ENCODE peak calls at places on chromosomes 4 and X, in nine cellular contexts. Q is CD4-positive, alpha-beta T cell; H is breast epithelium; Y is GM12878; W is lower lobe of right lung; N is NCI-H187 treated with DMSO at 0.1 percent for 48 hours; T is C1 segment of cervical spinal cord; O is astrocyte; M is colonic mucosa. C is an unnamed sample.

GRCh38 chr4:126560794-126561193 is 1072.0 kb upstream of the INTU start:
- DNase-seq in Q (no peak), H (no peak), Y (no peak), W (no peak), N (no peak), T (no peak), O (no peak), M (no peak), C (no peak)

GRCh38 chr4:8938623-8939022 is 67.0 kb upstream of the HMX1 start:
- DNase-seq in Q (no peak), H (no peak), Y (no peak), W (no peak), N (no peak), T (no peak), O (no peak), M (no peak), C (no peak)

GRCh38 chr4:169968999-169969398 is 57.2 kb downstream of the MFAP3L start:
- DNase-seq in Q (no peak), H (no peak), Y (no peak), W (no peak), N (no peak), T (no peak), O (peak), M (no peak), C (no peak)

GRCh38 chrX:119729408-119730201 is 28.8 kb upstream of the SOWAHD start:
- DNase-seq in Q (peak), H (peak), Y (peak), W (peak), N (no peak), T (peak), O (no peak), M (peak), C (peak)

GRCh38 chr4:70772929-70773555 is 51.3 kb downstream of the RUFY3 start:
- DNase-seq in Q (no peak), H (no peak), Y (no peak), W (no peak), N (no peak), T (no peak), O (no peak), M (no peak), C (no peak)

GRCh38 chr4:98682719-98683118 is 24.3 kb upstream of the TSPAN5 start:
- DNase-seq in Q (no peak), H (no peak), Y (no peak), W (no peak), N (no peak), T (no peak), O (peak), M (no peak), C (no peak)

GRCh38 chr4:102560743-102561341 is 59.7 kb downstream of the NFKB1 start:
- DNase-seq in Q (no peak), H (no peak), Y (no peak), W (no peak), N (no peak), T (no peak), O (no peak), M (no peak), C (no peak)

GRCh38 chrX:108341947-108342346 is 96.3 kb downstream of the COL4A6 start:
- DNase-seq in Q (no peak), H (no peak), Y (no peak), W (no peak), N (no peak), T (no peak), O (no peak), M (no peak), C (no peak)

GRCh38 chr4:76296421-76296820 is 10.1 kb upstream of the STBD1 start:
- DNase-seq in Q (no peak), H (no peak), Y (no peak), W (no peak), N (no peak), T (no peak), O (no peak), M (no peak), C (no peak)

GRCh38 chr4:53658029-53658428 is 66.7 kb upstream of the LNX1 start:
- DNase-seq in Q (no peak), H (no peak), Y (no peak), W (no peak), N (no peak), T (no peak), O (no peak), M (no peak), C (no peak)

GRCh38 chrX:5449323-5449722 is 779.3 kb downstream of the NLGN4X start:
- DNase-seq in Q (no peak), H (no peak), Y (no peak), W (no peak), N (no peak), T (no peak), O (no peak), M (no peak), C (no peak)

GRCh38 chr4:88975925-88976511 is 81.0 kb downstream of the FAM13A start:
- DNase-seq in Q (no peak), H (no peak), Y (no peak), W (no peak), N (no peak), T (no peak), O (no peak), M (no peak), C (no peak)

GRCh38 chrX:10050481-10050880 is 83.3 kb downstream of the CLDN34 start:
- DNase-seq in Q (no peak), H (peak), Y (no peak), W (peak), N (no peak), T (no peak), O (peak), M (no peak), C (no peak)

GRCh38 chr4:32775049-32775448 is 2054.9 kb downstream of the PCDH7 start:
- DNase-seq in Q (no peak), H (no peak), Y (no peak), W (no peak), N (no peak), T (no peak), O (no peak), M (no peak), C (peak)

GRCh38 chr4:87171944-87172343 is 48.5 kb downstream of the KLHL8 start:
- DNase-seq in Q (no peak), H (no peak), Y (no peak), W (no peak), N (no peak), T (no peak), O (no peak), M (no peak), C (no peak)

GRCh38 chr4:86269354-86269753 is 90.5 kb downstream of the MAPK10 start:
- DNase-seq in Q (no peak), H (no peak), Y (no peak), W (no peak), N (no peak), T (no peak), O (no peak), M (no peak), C (no peak)

GRCh38 chrX:129698150-129698549 is 40.6 kb upstream of the XPNPEP2 start:
- DNase-seq in Q (no peak), H (no peak), Y (no peak), W (no peak), N (no peak), T (no peak), O (no peak), M (no peak), C (no peak)

GRCh38 chr4:125796138-125796537 is 481.4 kb downstream of the FAT4 start:
- DNase-seq in Q (no peak), H (no peak), Y (no peak), W (no peak), N (no peak), T (no peak), O (no peak), M (no peak), C (no peak)

GRCh38 chr4:105637409-105638258 is 70.9 kb downstream of the INTS12 start:
- DNase-seq in Q (no peak), H (peak), Y (peak), W (peak), N (peak), T (peak), O (peak), M (peak), C (peak)

GRCh38 chr4:172596206-172596605 is 572.4 kb upstream of the GALNT7 start:
- DNase-seq in Q (no peak), H (no peak), Y (no peak), W (no peak), N (no peak), T (no peak), O (no peak), M (no peak), C (no peak)

GRCh38 chrX:46686003-46686645 is 72.8 kb downstream of the SLC9A7 start:
- DNase-seq in Q (no peak), H (no peak), Y (no peak), W (no peak), N (no peak), T (no peak), O (no peak), M (peak), C (no peak)

GRCh38 chrX:65502618-65503017 is 32.0 kb downstream of the LAS1L start:
- DNase-seq in Q (no peak), H (no peak), Y (no peak), W (no peak), N (no peak), T (no peak), O (no peak), M (no peak), C (no peak)

GRCh38 chr4:127505203-127505602 is 127.6 kb upstream of the INTU start:
- DNase-seq in Q (no peak), H (no peak), Y (no peak), W (no peak), N (no peak), T (no peak), O (peak), M (no peak), C (no peak)